ENCODE peak calls at places on chromosomes 6 and 20, in six cellular contexts. B is endothelial cell; H is CD8-positive, alpha-beta memory T cell; R is left cardiac atrium; J is AG04450; A is NCI-H1417 treated with DMSO at 0.1 percent for 48 hours. N is an unnamed sample.

GRCh38 chr20:43916875-43917371 is 2.3 kb downstream of the TOX2 start:
- DNase-seq in J (no peak), H (no peak), B (no peak), A (no peak), R (no peak), N (no peak)

GRCh38 chr6:134267917-134268361 is 50.0 kb downstream of the SGK1 start:
- DNase-seq in H (no peak), R (no peak), A (no peak), B (peak; percentile 19), J (no peak), N (no peak)

GRCh38 chr6:37693546-37694250 is 4.0 kb downstream of the MDGA1 start:
- DNase-seq in J (no peak), H (no peak), A (no peak), R (no peak), B (no peak), N (no peak)

GRCh38 chr6:53752440-53752839 is 42.4 kb upstream of the LRRC1 start:
- DNase-seq in R (no peak), A (no peak), J (no peak), H (no peak), B (no peak), N (no peak)

GRCh38 chr6:131430531-131430930 is 142.5 kb upstream of the ARG1 start:
- DNase-seq in R (no peak), H (no peak), B (no peak), A (no peak), J (no peak), N (no peak)

GRCh38 chr20:6767536-6768227 is at the start of gene BMP2:
- DNase-seq in R (peak; percentile 60), B (peak; percentile 54), H (no peak), A (no peak), J (no peak), N (peak; percentile 25)

GRCh38 chr6:142130814-142131213 is 1.9 kb upstream of the GJE1 start:
- DNase-seq in B (no peak), J (no peak), H (no peak), R (no peak), A (no peak), N (no peak)

GRCh38 chr6:98904096-98904495 is 43.6 kb downstream of the FBXL4 start:
- DNase-seq in R (no peak), B (no peak), H (no peak), A (no peak), J (no peak), N (no peak)

GRCh38 chr6:113854531-113855499 is 2.3 kb upstream of the MARCKS start:
- DNase-seq in A (peak; percentile 70), B (peak; percentile 90), H (no peak), J (peak; percentile 63), R (peak; percentile 72), N (peak; percentile 41)

GRCh38 chr20:63641792-63642517 is 11.3 kb downstream of the STMN3 start:
- DNase-seq in R (peak; percentile 85), J (no peak), A (peak; percentile 82), H (peak; percentile 99), B (peak; percentile 88), N (peak; percentile 82)

GRCh38 chr6:4736371-4736873 is 39.8 kb upstream of the CDYL start:
- DNase-seq in R (no peak), J (no peak), A (no peak), H (no peak), B (no peak), N (no peak)

GRCh38 chr6:46509981-46510510 is 18.8 kb upstream of the RCAN2 start:
- DNase-seq in B (no peak), J (no peak), A (no peak), R (no peak), H (no peak), N (no peak)

GRCh38 chr6:168163096-168163731 is 84.2 kb upstream of the FRMD1 start:
- DNase-seq in J (no peak), R (no peak), B (no peak), H (no peak), A (no peak), N (no peak)

GRCh38 chr6:83006270-83006905 is 59.3 kb downstream of the UBE3D start:
- DNase-seq in R (no peak), H (no peak), A (no peak), J (no peak), B (no peak), N (no peak)

GRCh38 chr6:159351707-159352106 is 182.5 kb downstream of the FNDC1 start:
- DNase-seq in R (no peak), B (no peak), A (no peak), H (no peak), J (no peak), N (no peak)

GRCh38 chr6:34508425-34508824 is 42.5 kb downstream of the PACSIN1 start:
- DNase-seq in H (no peak), A (no peak), J (no peak), R (no peak), B (no peak), N (no peak)

GRCh38 chr20:23667666-23668065 is 21.2 kb downstream of the CST4 start:
- DNase-seq in A (no peak), H (no peak), B (no peak), J (no peak), R (no peak), N (no peak)

GRCh38 chr6:46378882-46379405 is 112.3 kb downstream of the RCAN2 start:
- DNase-seq in R (no peak), B (no peak), A (no peak), H (no peak), J (no peak), N (no peak)

GRCh38 chr6:143336446-143337152 is 113.9 kb downstream of the ADAT2 start:
- DNase-seq in H (no peak), B (no peak), R (no peak), J (peak; percentile 6), A (no peak), N (no peak)

GRCh38 chr6:37357860-37358259 is 4.1 kb downstream of the RNF8 start:
- DNase-seq in J (no peak), B (no peak), H (no peak), A (no peak), R (no peak), N (no peak)